ENCODE peak calls at places on chromosome 17, in eight cellular contexts. U, Q, B, I, V, P, C and M are unnamed samples.

GRCh38 chr17:66715745-66716156 is 119.2 kb upstream of the CACNG5 start:
- DNase-seq in U (peak), Q (peak), B (peak), I (no peak), V (no peak), P (peak), C (peak), M (no peak)

GRCh38 chr17:63189930-63190329 is 223.9 kb downstream of the TANC2 start:
- DNase-seq in U (no peak), Q (no peak), B (no peak), I (no peak), V (no peak), P (no peak), C (no peak), M (no peak)

GRCh38 chr17:43846963-43847369 is at the start of gene CD300LG:
- DNase-seq in U (no peak), Q (no peak), B (no peak), I (no peak), V (no peak), P (peak), C (no peak), M (no peak)

GRCh38 chr17:80769936-80770625 is 221.6 kb upstream of the CHMP6 start:
- DNase-seq in U (no peak), Q (no peak), B (no peak), I (no peak), V (no peak), P (no peak), C (no peak), M (no peak)

GRCh38 chr17:76121932-76122383 is 18.4 kb upstream of the EXOC7 start:
- DNase-seq in U (no peak), Q (no peak), B (no peak), I (no peak), V (no peak), P (no peak), C (no peak), M (no peak)

GRCh38 chr17:6096201-6097004 is 26.2 kb downstream of the WSCD1 start:
- DNase-seq in U (no peak), Q (no peak), B (no peak), I (no peak), V (no peak), P (no peak), C (no peak), M (no peak)

GRCh38 chr17:7611635-7612293 is 2.9 kb downstream of the FXR2 start:
- DNase-seq in U (no peak), Q (no peak), B (peak), I (no peak), V (no peak), P (no peak), C (no peak), M (no peak)

GRCh38 chr17:82372063-82372590 is 562 bp downstream of the UTS2R start:
- DNase-seq in U (no peak), Q (no peak), B (no peak), I (no peak), V (peak), P (no peak), C (no peak), M (no peak)

GRCh38 chr17:59534583-59534982 is 30.8 kb upstream of the DHX40 start:
- DNase-seq in U (no peak), Q (no peak), B (no peak), I (no peak), V (no peak), P (no peak), C (peak), M (no peak)

GRCh38 chr17:79914813-79915740 is 75.8 kb upstream of the CBX4 start:
- DNase-seq in U (no peak), Q (no peak), B (no peak), I (no peak), V (no peak), P (no peak), C (no peak), M (no peak)

GRCh38 chr17:27389542-27390140 is 66.6 kb upstream of the KSR1 start:
- DNase-seq in U (no peak), Q (no peak), B (no peak), I (no peak), V (no peak), P (no peak), C (no peak), M (no peak)

GRCh38 chr17:13171790-13172189 is 154.0 kb upstream of the ELAC2 start:
- DNase-seq in U (no peak), Q (no peak), B (no peak), I (no peak), V (no peak), P (no peak), C (no peak), M (no peak)

GRCh38 chr17:27579897-27580321 is 51.1 kb upstream of the LGALS9 start:
- DNase-seq in U (no peak), Q (no peak), B (no peak), I (no peak), V (no peak), P (no peak), C (no peak), M (no peak)

GRCh38 chr17:28227278-28228108 is 91.5 kb upstream of the TMEM97 start:
- DNase-seq in U (peak), Q (no peak), B (no peak), I (no peak), V (no peak), P (no peak), C (peak), M (peak)

GRCh38 chr17:77492446-77493237 is 351.9 kb downstream of the SEC14L1 start:
- DNase-seq in U (no peak), Q (no peak), B (no peak), I (no peak), V (peak), P (no peak), C (no peak), M (no peak)

GRCh38 chr17:55845385-55845784 is 94.5 kb downstream of the PCTP start:
- DNase-seq in U (no peak), Q (peak), B (peak), I (peak), V (no peak), P (peak), C (no peak), M (peak)

GRCh38 chr17:17511293-17511741 is 15.1 kb upstream of the RASD1 start:
- DNase-seq in U (no peak), Q (no peak), B (no peak), I (no peak), V (peak), P (no peak), C (no peak), M (no peak)

GRCh38 chr17:67385122-67385988 is 8.3 kb downstream of the PITPNC1 start:
- DNase-seq in U (no peak), Q (no peak), B (no peak), I (no peak), V (peak), P (no peak), C (no peak), M (no peak)

GRCh38 chr17:40458001-40458791 is 14.9 kb downstream of the IGFBP4 start:
- DNase-seq in U (no peak), Q (no peak), B (peak), I (no peak), V (no peak), P (no peak), C (no peak), M (no peak)

GRCh38 chr17:28001149-28001548 is 41.3 kb upstream of the NLK start:
- DNase-seq in U (no peak), Q (no peak), B (no peak), I (no peak), V (no peak), P (no peak), C (no peak), M (no peak)

GRCh38 chr17:80049986-80050385 is 13.5 kb downstream of the CCDC40 start:
- DNase-seq in U (no peak), Q (no peak), B (no peak), I (no peak), V (no peak), P (no peak), C (no peak), M (no peak)

GRCh38 chr17:50102164-50102991 is 7.2 kb downstream of the PDK2 start:
- DNase-seq in U (no peak), Q (no peak), B (no peak), I (no peak), V (no peak), P (no peak), C (peak), M (no peak)

GRCh38 chr17:73393381-73393780 is 81.6 kb upstream of the CDC42EP4 start:
- DNase-seq in U (no peak), Q (no peak), B (no peak), I (no peak), V (no peak), P (no peak), C (no peak), M (no peak)

GRCh38 chr17:71959129-71959528 is 161.7 kb upstream of the SOX9 start:
- DNase-seq in U (peak), Q (no peak), B (peak), I (no peak), V (no peak), P (peak), C (peak), M (no peak)

GRCh38 chr17:49406791-49407190 is 7.9 kb downstream of the PHB1 start:
- DNase-seq in U (no peak), Q (no peak), B (no peak), I (no peak), V (no peak), P (no peak), C (no peak), M (no peak)

GRCh38 chr17:51121620-51122472 is 1.2 kb upstream of the SPAG9 start:
- DNase-seq in U (peak), Q (peak), B (peak), I (peak), V (peak), P (peak), C (peak), M (peak)

GRCh38 chr17:42288985-42289862 is 926 bp downstream of the STAT5A start:
- DNase-seq in U (no peak), Q (peak), B (no peak), I (peak), V (peak), P (peak), C (no peak), M (no peak)

GRCh38 chr17:21170829-21171228 is 43.1 kb downstream of the TMEM11 start:
- DNase-seq in U (no peak), Q (no peak), B (no peak), I (no peak), V (no peak), P (no peak), C (no peak), M (peak)

GRCh38 chr17:61219460-61219859 is 180.2 kb upstream of the TBX2 start:
- DNase-seq in U (peak), Q (no peak), B (peak), I (no peak), V (no peak), P (no peak), C (no peak), M (no peak)